ENCODE peak calls at places on chromosomes 6 and 20, in nine cellular contexts. Z, Y, T, G, R, Q, C, K and O are unnamed samples.

GRCh38 chr6:132537977-132538376 is at the start of gene TAAR9:
- DNase-seq in Z (no peak), Y (no peak), T (no peak), G (no peak), R (no peak), Q (no peak), C (no peak), K (no peak), O (no peak)

GRCh38 chr20:63057133-63058117 is 50.7 kb upstream of the BHLHE23 start:
- DNase-seq in Z (no peak), Y (no peak), T (no peak), G (no peak), R (no peak), Q (no peak), C (no peak), K (no peak), O (no peak)

GRCh38 chr6:162728177-162728571 is 400 bp downstream of the PACRG start:
- DNase-seq in Z (no peak), Y (peak; percentile 45), T (no peak), G (no peak), R (no peak), Q (no peak), C (no peak), K (no peak), O (no peak)

GRCh38 chr6:170375661-170376060 is 69.1 kb downstream of the FAM120B start:
- DNase-seq in Z (no peak), Y (no peak), T (no peak), G (no peak), R (no peak), Q (no peak), C (no peak), K (no peak), O (no peak)

GRCh38 chr20:44646641-44647274 is 4.7 kb downstream of the ADA start:
- DNase-seq in Z (no peak), Y (no peak), T (no peak), G (no peak), R (no peak), Q (peak; percentile 90), C (no peak), K (no peak), O (peak; percentile 93)

GRCh38 chr20:49913399-49914047 is 1.8 kb downstream of the SPATA2 start:
- DNase-seq in Z (no peak), Y (no peak), T (no peak), G (no peak), R (no peak), Q (no peak), C (no peak), K (no peak), O (no peak)

GRCh38 chr6:170099387-170099786 is 191.5 kb downstream of the DLL1 start:
- DNase-seq in Z (no peak), Y (no peak), T (no peak), G (no peak), R (no peak), Q (no peak), C (no peak), K (no peak), O (no peak)

GRCh38 chr6:46549155-46549554 is 57.9 kb upstream of the RCAN2 start:
- DNase-seq in Z (no peak), Y (no peak), T (no peak), G (no peak), R (no peak), Q (no peak), C (no peak), K (no peak), O (no peak)

GRCh38 chr6:43163899-43164298 is 7.2 kb upstream of the SRF start:
- DNase-seq in Z (no peak), Y (no peak), T (no peak), G (no peak), R (no peak), Q (no peak), C (no peak), K (no peak), O (no peak)

GRCh38 chr20:23061713-23062561 is 12.5 kb upstream of the THBD start:
- DNase-seq in Z (no peak), Y (no peak), T (no peak), G (peak; percentile 82), R (peak; percentile 79), Q (no peak), C (no peak), K (no peak), O (peak; percentile 79)

GRCh38 chr6:163941471-163941980 is 527.0 kb downstream of the QKI start:
- DNase-seq in Z (no peak), Y (no peak), T (no peak), G (no peak), R (no peak), Q (no peak), C (no peak), K (no peak), O (no peak)

GRCh38 chr6:163942790-163943189 is 528.3 kb downstream of the QKI start:
- DNase-seq in Z (no peak), Y (no peak), T (no peak), G (no peak), R (no peak), Q (no peak), C (no peak), K (no peak), O (no peak)

GRCh38 chr6:163945813-163946212 is 531.3 kb downstream of the QKI start:
- DNase-seq in Z (peak; percentile 30), Y (no peak), T (no peak), G (no peak), R (no peak), Q (no peak), C (no peak), K (no peak), O (no peak)

GRCh38 chr6:163944897-163945296 is 530.4 kb downstream of the QKI start:
- DNase-seq in Z (no peak), Y (no peak), T (no peak), G (no peak), R (peak; percentile 33), Q (no peak), C (no peak), K (no peak), O (no peak)

GRCh38 chr6:163943647-163944395 is 529.3 kb downstream of the QKI start:
- DNase-seq in Z (no peak), Y (no peak), T (no peak), G (peak; percentile 85), R (peak; percentile 92), Q (no peak), C (peak; percentile 41), K (no peak), O (no peak)
- H3K4me1 ChIP-seq in Z (no peaks in the 10 kb centered on the region), Y (no peaks in the 10 kb centered on the region), T (peaks cover 11% of the 10 kb centered on the region), G (peaks cover 6% of the 10 kb centered on the region), R (peaks cover 17% of the 10 kb centered on the region), Q (no peaks in the 10 kb centered on the region), C (no peaks in the 10 kb centered on the region), K (no peaks in the 10 kb centered on the region), O (no peaks in the 10 kb centered on the region)

GRCh38 chr6:168053957-168054471 is 25.0 kb downstream of the FRMD1 start:
- DNase-seq in Z (no peak), Y (peak; percentile 77), T (no peak), G (no peak), R (no peak), Q (no peak), C (no peak), K (no peak), O (no peak)

GRCh38 chr6:168051648-168052047 is 27.4 kb downstream of the FRMD1 start:
- DNase-seq in Z (no peak), Y (peak; percentile 76), T (no peak), G (no peak), R (no peak), Q (no peak), C (no peak), K (no peak), O (no peak)

GRCh38 chr6:168052291-168052891 is 26.6 kb downstream of the FRMD1 start:
- DNase-seq in Z (no peak), Y (peak; percentile 71), T (no peak), G (no peak), R (no peak), Q (no peak), C (no peak), K (no peak), O (no peak)

GRCh38 chr6:168054663-168055560 is 24.1 kb downstream of the FRMD1 start:
- DNase-seq in Z (no peak), Y (peak; percentile 76), T (no peak), G (no peak), R (no peak), Q (no peak), C (peak; percentile 38), K (no peak), O (no peak)

DNA sequence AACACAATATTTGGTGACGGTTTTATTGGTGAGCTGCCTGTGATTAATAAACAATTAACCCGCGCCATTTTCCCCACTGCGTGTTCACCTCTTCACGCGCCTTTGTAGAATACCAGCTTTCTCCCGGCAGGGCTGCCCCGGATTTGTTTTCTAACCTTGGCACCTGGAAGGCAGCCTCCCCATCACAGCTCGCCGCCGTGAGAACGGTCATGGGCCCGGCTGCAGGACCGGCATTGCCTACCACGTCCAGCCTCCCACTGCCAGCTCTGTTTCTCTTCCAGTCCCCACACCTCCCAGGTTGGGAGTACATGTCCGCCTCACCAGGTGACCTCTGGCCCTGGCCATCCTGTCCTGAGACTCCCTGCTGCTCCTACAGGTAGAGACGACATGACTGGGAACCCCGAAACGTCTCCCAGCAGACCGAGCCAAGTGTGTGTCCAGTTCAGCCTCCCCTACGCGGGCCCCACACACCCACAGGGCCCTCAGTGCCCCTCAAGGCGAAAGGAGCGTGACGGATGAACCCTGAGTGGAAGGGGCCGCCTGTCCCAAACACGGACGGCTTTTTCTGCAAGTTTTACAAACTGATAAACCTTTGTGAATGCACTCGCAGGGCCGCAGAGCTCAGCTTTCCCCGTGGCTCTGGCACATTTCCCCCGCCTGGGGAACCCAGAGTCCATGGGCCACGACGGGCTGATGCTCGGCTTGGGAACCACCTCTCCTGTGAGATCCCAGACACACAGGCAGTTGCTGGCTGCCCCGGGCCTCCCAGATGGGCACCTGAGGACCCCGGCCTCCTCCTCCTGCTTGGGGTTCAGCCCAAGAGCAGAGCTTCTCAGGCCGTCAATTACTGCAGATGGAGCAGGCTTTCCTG is 25.7 kb downstream of the FRMD1 start:
- DNase-seq in Z (no peak), Y (peak; percentile 77), T (no peak), G (no peak), R (no peak), Q (no peak), C (no peak), K (no peak), O (no peak)
- H3K4me1 ChIP-seq in Z (no peaks in the 10 kb centered on the region), Y (no peaks in the 10 kb centered on the region), T (peaks cover 12% of the 10 kb centered on the region), G (no peaks in the 10 kb centered on the region), R (no peaks in the 10 kb centered on the region), Q (no peaks in the 10 kb centered on the region), C (peaks cover 7% of the 10 kb centered on the region), K (no peaks in the 10 kb centered on the region), O (no peaks in the 10 kb centered on the region)

GRCh38 chr6:56685994-56686393 is 43.3 kb upstream of the DST start:
- DNase-seq in Z (no peak), Y (no peak), T (no peak), G (no peak), R (no peak), Q (no peak), C (no peak), K (no peak), O (no peak)
- H3K4me1 ChIP-seq in Z (no peaks in the 10 kb centered on the region), Y (no peaks in the 10 kb centered on the region), T (peaks cover 28% of the 10 kb centered on the region), G (no peaks in the 10 kb centered on the region), R (peaks cover 2% of the 10 kb centered on the region), Q (peaks cover 12% of the 10 kb centered on the region), C (no peaks in the 10 kb centered on the region), K (peaks cover 13% of the 10 kb centered on the region), O (no peaks in the 10 kb centered on the region)

DNA sequence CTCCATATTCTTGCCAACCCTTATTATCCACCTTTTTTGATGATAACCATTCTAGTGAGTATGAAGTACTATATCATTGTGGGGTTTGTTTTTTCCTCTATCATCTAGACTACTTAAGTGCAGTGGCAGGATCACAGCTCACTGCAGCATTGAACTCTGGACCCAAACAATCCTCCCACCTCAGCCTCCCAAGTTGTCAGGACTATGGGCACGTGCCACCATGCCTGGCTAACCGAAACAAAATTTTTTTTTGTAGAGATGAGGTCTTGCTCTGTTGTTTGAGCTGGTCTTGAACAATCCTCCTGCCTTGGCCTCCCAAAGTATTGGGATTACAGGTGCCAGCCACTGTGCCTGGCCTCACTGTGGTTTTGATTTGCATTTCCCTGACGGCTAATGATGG is 67.5 kb downstream of the TRPC4AP start:
- DNase-seq in Z (no peak), Y (no peak), T (no peak), G (no peak), R (no peak), Q (no peak), C (no peak), K (no peak), O (no peak)
- H3K4me1 ChIP-seq in Z (no peaks in the 10 kb centered on the region), Y (no peaks in the 10 kb centered on the region), T (no peaks in the 10 kb centered on the region), G (no peaks in the 10 kb centered on the region), R (no peaks in the 10 kb centered on the region), Q (no peaks in the 10 kb centered on the region), C (no peaks in the 10 kb centered on the region), K (no peaks in the 10 kb centered on the region), O (peaks cover 43% of the 10 kb centered on the region)